ENCODE peak calls at places on chromosome 7, in ten cellular contexts. B, R, V, T, D, H, P, Y, M and S are unnamed samples.
A peak's percentile ranks its signal among the peaks of the same experiment; 100 is the strongest.

GRCh38 chr7:76515999-76516443 is 5.7 kb downstream of the UPK3B start:
- DNase-seq in B (peak; percentile 48), R (no peak), V (no peak), T (no peak), D (no peak), H (peak; percentile 85), P (peak; percentile 23), Y (peak; percentile 30), M (no peak), S (no peak)

GRCh38 chr7:78472519-78472918 is 673.9 kb downstream of the PHTF2 start:
- DNase-seq in B (no peak), R (no peak), V (no peak), T (no peak), D (no peak), H (no peak), P (peak; percentile 93), Y (no peak), M (no peak), S (no peak)

GRCh38 chr7:29170781-29171180 is 23.8 kb upstream of the CHN2 start:
- DNase-seq in B (no peak), R (no peak), V (no peak), T (no peak), D (no peak), H (no peak), P (no peak), Y (no peak), M (no peak), S (no peak)

GRCh38 chr7:28078036-28078901 is 102.3 kb downstream of the JAZF1 start:
- DNase-seq in B (peak; percentile 28), R (no peak), V (no peak), T (no peak), D (peak; percentile 37), H (no peak), P (peak; percentile 62), Y (peak; percentile 12), M (peak; percentile 16), S (peak; percentile 40)

GRCh38 chr7:94129443-94130140 is 125.4 kb upstream of the BET1 start:
- DNase-seq in B (no peak), R (no peak), V (no peak), T (no peak), D (no peak), H (no peak), P (peak; percentile 98), Y (no peak), M (no peak), S (peak; percentile 27)

GRCh38 chr7:157555308-157555707 is 218.5 kb downstream of the DNAJB6 start:
- DNase-seq in B (peak; percentile 42), R (no peak), V (no peak), T (no peak), D (no peak), H (peak; percentile 40), P (no peak), Y (no peak), M (no peak), S (no peak)

GRCh38 chr7:112462236-112462635 is 12.0 kb downstream of the IFRD1 start:
- DNase-seq in B (peak; percentile 34), R (no peak), V (peak; percentile 38), T (no peak), D (peak; percentile 35), H (no peak), P (peak; percentile 63), Y (no peak), M (no peak), S (peak; percentile 86)

GRCh38 chr7:133530682-133531081 is 277.8 kb downstream of the EXOC4 start:
- DNase-seq in B (no peak), R (no peak), V (no peak), T (no peak), D (no peak), H (no peak), P (peak; percentile 63), Y (no peak), M (no peak), S (no peak)

GRCh38 chr7:1112109-1112508 is 24.2 kb downstream of the GPER1 start:
- DNase-seq in B (no peak), R (peak; percentile 12), V (no peak), T (no peak), D (no peak), H (peak; percentile 62), P (peak; percentile 25), Y (no peak), M (no peak), S (no peak)

GRCh38 chr7:148772297-148773089 is 73.8 kb downstream of the CUL1 start:
- DNase-seq in B (no peak), R (no peak), V (no peak), T (no peak), D (no peak), H (no peak), P (peak; percentile 98), Y (no peak), M (peak; percentile 82), S (no peak)

GRCh38 chr7:151850484-151851159 is 26.3 kb downstream of the PRKAG2 start:
- DNase-seq in B (no peak), R (peak; percentile 46), V (no peak), T (no peak), D (no peak), H (peak; percentile 87), P (no peak), Y (no peak), M (no peak), S (no peak)

GRCh38 chr7:40299097-40299496 is 164.3 kb downstream of the SUGCT start:
- DNase-seq in B (no peak), R (no peak), V (no peak), T (no peak), D (no peak), H (no peak), P (peak; percentile 74), Y (no peak), M (no peak), S (no peak)

DNA sequence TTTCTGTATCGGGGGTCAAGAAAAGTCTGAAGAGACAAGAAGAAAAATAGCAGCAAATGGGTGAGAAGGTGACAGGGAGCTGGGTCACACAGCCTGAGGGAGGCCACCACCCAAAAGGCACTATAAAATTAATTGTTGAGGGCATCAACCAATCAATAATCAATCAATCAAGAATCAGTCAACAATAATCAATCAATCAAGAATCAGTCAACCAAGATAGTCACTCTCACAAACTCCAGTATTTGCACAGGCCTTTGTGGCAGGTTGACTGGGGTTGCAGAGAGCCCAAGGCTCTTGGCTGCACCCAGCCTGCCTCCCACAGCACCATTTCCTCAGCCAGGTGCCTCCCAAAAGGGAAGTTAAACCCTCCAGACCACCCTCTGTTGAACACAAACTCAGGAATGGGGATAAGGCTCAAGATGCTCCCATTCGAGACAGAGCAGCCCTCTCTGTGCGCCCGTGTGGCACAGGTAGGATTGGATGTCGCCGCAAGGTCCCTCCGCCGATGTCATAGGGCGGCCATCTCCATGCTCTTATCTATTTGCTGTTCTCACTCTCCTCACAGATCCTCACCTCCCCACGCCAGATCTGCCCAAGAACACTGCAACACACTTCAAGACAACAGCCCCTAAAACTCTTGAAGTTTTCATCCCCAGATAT is 64.0 kb downstream of the TNS3 start:
- DNase-seq in B (no peak), R (no peak), V (peak; percentile 11), T (no peak), D (no peak), H (no peak), P (no peak), Y (no peak), M (no peak), S (no peak)
- H3K4me3 ChIP-seq in B (no peak overlapping the region), R (no peak overlapping the region), V (no peak overlapping the region), T (no peak overlapping the region), D (no peak overlapping the region), H (no peak overlapping the region), P (no peak overlapping the region), Y (no peak overlapping the region), M (no peak overlapping the region), S (no peak overlapping the region)

GRCh38 chr7:65978891-65979582 is 3.0 kb downstream of the GUSB start:
- DNase-seq in B (no peak), R (no peak), V (no peak), T (peak; percentile 52), D (no peak), H (peak; percentile 64), P (no peak), Y (no peak), M (no peak), S (no peak)

GRCh38 chr7:65975814-65976445 is 6.1 kb downstream of the GUSB start:
- DNase-seq in B (no peak), R (no peak), V (no peak), T (no peak), D (no peak), H (no peak), P (no peak), Y (no peak), M (no peak), S (no peak)

GRCh38 chr7:65974876-65975275 is 7.1 kb downstream of the GUSB start:
- DNase-seq in B (no peak), R (no peak), V (no peak), T (peak; percentile 58), D (no peak), H (peak; percentile 43), P (no peak), Y (no peak), M (no peak), S (no peak)

GRCh38 chr7:65974191-65974801 is 7.7 kb downstream of the GUSB start:
- DNase-seq in B (no peak), R (no peak), V (no peak), T (peak; percentile 72), D (no peak), H (peak; percentile 52), P (no peak), Y (no peak), M (no peak), S (no peak)

GRCh38 chr7:65976659-65977196 is 5.3 kb downstream of the GUSB start:
- DNase-seq in B (no peak), R (no peak), V (no peak), T (no peak), D (no peak), H (peak; percentile 26), P (no peak), Y (no peak), M (no peak), S (no peak)
- H3K36me3 ChIP-seq in B (no peaks in the 10 kb centered on the region), R (peaks cover 13% of the 10 kb centered on the region), V (peaks cover 51% of the 10 kb centered on the region), T (peaks cover 56% of the 10 kb centered on the region), D (peaks cover 73% of the 10 kb centered on the region), H (peaks cover 46% of the 10 kb centered on the region), P (peaks cover 39% of the 10 kb centered on the region), Y (peaks cover 6% of the 10 kb centered on the region), M (peaks cover 25% of the 10 kb centered on the region), S (peaks cover 9% of the 10 kb centered on the region)

GRCh38 chr7:144862612-144863319 is 26.9 kb upstream of the TPK1 start:
- DNase-seq in B (no peak), R (no peak), V (no peak), T (no peak), D (no peak), H (no peak), P (no peak), Y (no peak), M (no peak), S (no peak)
- H3K4me1 ChIP-seq in B (no peaks in the 10 kb centered on the region), R (no peaks in the 10 kb centered on the region), V (no peaks in the 10 kb centered on the region), T (no peaks in the 10 kb centered on the region), D (no peaks in the 10 kb centered on the region), H (no peaks in the 10 kb centered on the region), P (no peaks in the 10 kb centered on the region), Y (no peaks in the 10 kb centered on the region), M (no peaks in the 10 kb centered on the region), S (no peaks in the 10 kb centered on the region)

DNA sequence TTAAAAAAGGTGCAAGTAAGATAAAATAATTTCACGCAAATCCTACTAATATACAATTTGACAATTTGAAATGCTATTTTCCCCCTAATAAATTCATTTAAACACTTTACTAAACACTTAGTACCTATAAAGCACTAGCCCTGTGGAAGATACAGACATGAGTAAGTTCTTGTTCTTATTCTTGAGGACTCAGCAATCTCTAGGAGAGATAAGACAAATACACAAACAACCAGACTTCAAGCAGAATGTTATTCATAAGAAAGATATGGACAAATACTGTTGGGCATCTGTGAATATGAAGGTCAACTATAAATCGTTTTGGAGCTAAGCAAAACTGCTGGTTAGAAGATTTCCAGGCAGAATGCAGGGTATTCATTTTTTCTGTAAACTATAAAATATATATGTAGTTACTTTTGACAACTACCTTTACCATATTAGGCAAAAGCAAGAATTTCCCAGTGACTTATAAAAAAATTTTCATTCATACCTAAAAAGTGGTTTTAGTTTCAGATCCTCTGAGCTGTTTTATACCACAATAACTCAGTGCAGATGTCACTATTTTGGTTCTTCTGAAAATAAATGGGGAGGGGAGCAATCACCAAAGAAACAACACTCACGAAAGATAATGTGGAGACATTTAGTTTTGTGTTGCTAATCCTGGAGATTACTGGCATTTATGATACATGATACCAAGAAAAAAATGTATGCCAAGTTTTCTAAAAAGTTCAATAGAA is 3.8 kb downstream of the VPS41 start:
- DNase-seq in B (no peak), R (no peak), V (no peak), T (no peak), D (no peak), H (no peak), P (peak; percentile 49), Y (no peak), M (no peak), S (no peak)
- H3K4me3 ChIP-seq in B (no peak overlapping the region), R (no peak overlapping the region), V (no peak overlapping the region), T (no peak overlapping the region), D (no peak overlapping the region), H (no peak overlapping the region), P (no peak overlapping the region), Y (no peak overlapping the region), M (no peak overlapping the region), S (no peak overlapping the region)